ENCODE peak calls at places on chromosomes 12 and 14, in seven cellular contexts. X is trophoblast cell, M is IMR-90, F is H1, T is mesenchymal stem cell, N is H9, Z is neuronal stem cell. Y is an unnamed sample.

GRCh38 chr12:42648061-42648460 is 58.5 kb upstream of the PRICKLE1 start:
- DNase-seq in N (no peak), F (no peak), X (no peak), Z (no peak), M (no peak), T (no peak), Y (no peak)

GRCh38 chr14:59101441-59101840 is 87.0 kb upstream of the DAAM1 start:
- DNase-seq in T (no peak), M (peak), F (no peak), Z (no peak), N (no peak), X (no peak), Y (no peak)

GRCh38 chr12:113818833-113819232 is 147.3 kb downstream of the RBM19 start:
- DNase-seq in M (no peak), N (peak), F (peak), T (peak), X (no peak), Z (peak), Y (peak)

GRCh38 chr14:73491256-73491976 is 683 bp downstream of the RIOX1 start:
- DNase-seq in F (peak), Z (peak), T (peak), X (peak), M (peak), N (peak), Y (peak)

GRCh38 chr14:100532916-100533630 is 54.1 kb downstream of the BEGAIN start:
- DNase-seq in T (no peak), Z (no peak), N (no peak), M (peak), X (no peak), F (no peak), Y (no peak)

GRCh38 chr14:37843969-37844607 is 248.7 kb downstream of the TTC6 start:
- DNase-seq in M (no peak), N (no peak), F (no peak), T (no peak), Z (no peak), X (no peak), Y (no peak)

GRCh38 chr12:18810537-18811253 is 72.8 kb downstream of the CAPZA3 start:
- DNase-seq in Z (no peak), M (no peak), X (no peak), N (no peak), F (no peak), T (no peak), Y (no peak)

GRCh38 chr12:91099373-91099772 is 11.9 kb downstream of the LUM start:
- DNase-seq in X (no peak), T (no peak), Z (no peak), F (no peak), N (no peak), M (no peak), Y (no peak)

GRCh38 chr14:69573205-69573840 is 1.3 kb downstream of the CCDC177 start:
- DNase-seq in X (no peak), N (no peak), M (no peak), F (peak), T (no peak), Z (no peak), Y (no peak)

GRCh38 chr12:96302706-96303310 is 97.4 kb downstream of the CDK17 start:
- DNase-seq in T (no peak), X (no peak), Z (no peak), N (no peak), M (no peak), F (no peak), Y (no peak)

GRCh38 chr12:63298386-63298930 is 147.5 kb upstream of the AVPR1A start:
- DNase-seq in T (peak), Z (no peak), X (no peak), N (no peak), F (no peak), M (no peak), Y (no peak)

GRCh38 chr12:108309674-108310312 is 29.3 kb downstream of the CMKLR1 start:
- DNase-seq in N (no peak), T (no peak), X (no peak), F (no peak), M (no peak), Z (no peak), Y (no peak)

GRCh38 chr14:70955543-70956480 is 48.6 kb downstream of the PCNX1 start:
- DNase-seq in N (no peak), X (no peak), Z (no peak), T (peak), M (peak), F (no peak), Y (peak)

GRCh38 chr14:23432102-23432925 is 3.1 kb downstream of the MYH7 start:
- DNase-seq in T (no peak), F (no peak), Z (no peak), M (no peak), N (no peak), X (no peak), Y (no peak)

GRCh38 chr14:54622189-54622958 is 55.4 kb downstream of the SAMD4A start:
- DNase-seq in Z (no peak), F (no peak), M (no peak), T (no peak), X (no peak), N (no peak), Y (no peak)
- H2AK5ac ChIP-seq in Z (no peak), F (no peak), M (peak), T (peak), X (no peak), N (no peak), Y (no peak)

GRCh38 chr12:111784953-111785352 is 18.2 kb downstream of the ALDH2 start:
- DNase-seq in T (no peak), Z (no peak), F (no peak), M (no peak), X (no peak), N (no peak), Y (no peak)

GRCh38 chr12:111785651-111786050 is 18.9 kb downstream of the ALDH2 start:
- DNase-seq in N (no peak), Z (no peak), M (peak), F (no peak), X (no peak), T (no peak), Y (no peak)

GRCh38 chr12:111791507-111791906 is 24.8 kb downstream of the ALDH2 start:
- DNase-seq in X (no peak), Z (no peak), M (no peak), N (no peak), T (no peak), F (no peak), Y (no peak)

GRCh38 chr12:111789779-111790178 is 23.0 kb downstream of the ALDH2 start:
- DNase-seq in N (no peak), Z (no peak), X (no peak), T (no peak), M (no peak), F (no peak), Y (no peak)

DNA sequence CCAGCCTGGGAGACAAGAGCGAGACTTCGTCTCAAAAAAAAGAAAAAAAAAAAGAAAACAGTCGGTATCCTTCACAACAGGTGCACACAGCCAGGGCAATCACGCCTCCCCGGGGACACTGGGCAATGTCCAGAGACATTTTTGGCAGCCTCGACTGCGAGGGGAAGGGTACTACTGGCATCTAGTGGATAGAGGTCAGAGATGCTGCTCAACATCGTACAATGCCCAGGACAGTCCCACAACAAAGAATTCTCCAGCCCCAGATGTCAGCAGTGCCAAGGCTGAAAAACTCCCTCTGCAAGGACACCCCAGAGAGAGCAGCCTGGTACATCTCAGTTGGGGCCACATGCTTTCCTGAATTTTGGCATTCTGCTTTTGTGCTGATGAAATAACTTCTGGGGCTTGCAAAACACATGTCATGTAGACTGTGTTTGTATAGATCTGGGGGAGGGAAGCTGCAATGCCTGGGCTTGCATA is 21.5 kb downstream of the ALDH2 start:
- DNase-seq in Z (no peak), N (no peak), F (no peak), X (no peak), T (peak), M (peak), Y (no peak)
- H2AK5ac ChIP-seq in Z (no peak), N (no peak), F (no peak), X (no peak), T (no peak), M (peak), Y (no peak)

GRCh38 chr12:105072888-105073488 is 11.3 kb downstream of the ALDH1L2 start:
- DNase-seq in Z (no peak), M (no peak), N (no peak), F (no peak), T (no peak), X (no peak), Y (no peak)
- H2AK5ac ChIP-seq in Z (no peak), M (no peak), N (no peak), F (no peak), T (no peak), X (no peak), Y (no peak)

DNA sequence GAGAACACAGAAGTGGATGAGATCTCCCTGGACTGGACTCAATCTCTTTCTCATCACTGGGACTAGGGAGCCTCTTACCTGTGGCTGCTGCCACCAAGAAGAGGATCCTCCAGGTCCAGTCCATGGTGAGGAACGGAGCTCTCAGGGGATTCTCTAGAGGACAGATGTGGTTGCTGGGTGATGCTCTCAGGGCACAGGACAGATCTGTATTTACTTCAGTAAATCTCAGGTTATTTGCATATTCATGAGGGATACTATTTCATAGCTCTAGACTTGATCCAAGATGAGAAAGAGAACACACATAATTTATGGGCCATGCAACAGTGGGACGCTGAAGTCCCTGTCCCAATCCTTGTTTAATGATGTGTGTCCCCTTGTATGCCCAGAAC is 460.5 kb downstream of the TMEM121 start:
- DNase-seq in X (no peak), Z (no peak), N (no peak), T (no peak), M (no peak), F (no peak), Y (no peak)
- H2AK5ac ChIP-seq in X (no peak), Z (no peak), N (no peak), T (no peak), M (no peak), F (no peak), Y (no peak)

GRCh38 chr12:69553626-69554248 is 31.5 kb upstream of the CCT2 start:
- DNase-seq in X (peak), F (no peak), N (no peak), Z (no peak), M (peak), T (peak), Y (no peak)

GRCh38 chr12:69550951-69551350 is 34.3 kb upstream of the CCT2 start:
- DNase-seq in N (no peak), T (no peak), M (no peak), Z (no peak), X (peak), F (no peak), Y (no peak)

GRCh38 chr12:69555461-69555860 is 29.8 kb upstream of the CCT2 start:
- DNase-seq in N (no peak), T (peak), F (no peak), M (peak), X (peak), Z (no peak), Y (no peak)

GRCh38 chr12:69556383-69556782 is 28.9 kb upstream of the CCT2 start:
- DNase-seq in Z (no peak), F (no peak), N (no peak), M (no peak), X (no peak), T (no peak), Y (no peak)
- H2AK5ac ChIP-seq in Z (no peak), F (no peak), N (no peak), M (peak), X (no peak), T (no peak), Y (no peak)

DNA sequence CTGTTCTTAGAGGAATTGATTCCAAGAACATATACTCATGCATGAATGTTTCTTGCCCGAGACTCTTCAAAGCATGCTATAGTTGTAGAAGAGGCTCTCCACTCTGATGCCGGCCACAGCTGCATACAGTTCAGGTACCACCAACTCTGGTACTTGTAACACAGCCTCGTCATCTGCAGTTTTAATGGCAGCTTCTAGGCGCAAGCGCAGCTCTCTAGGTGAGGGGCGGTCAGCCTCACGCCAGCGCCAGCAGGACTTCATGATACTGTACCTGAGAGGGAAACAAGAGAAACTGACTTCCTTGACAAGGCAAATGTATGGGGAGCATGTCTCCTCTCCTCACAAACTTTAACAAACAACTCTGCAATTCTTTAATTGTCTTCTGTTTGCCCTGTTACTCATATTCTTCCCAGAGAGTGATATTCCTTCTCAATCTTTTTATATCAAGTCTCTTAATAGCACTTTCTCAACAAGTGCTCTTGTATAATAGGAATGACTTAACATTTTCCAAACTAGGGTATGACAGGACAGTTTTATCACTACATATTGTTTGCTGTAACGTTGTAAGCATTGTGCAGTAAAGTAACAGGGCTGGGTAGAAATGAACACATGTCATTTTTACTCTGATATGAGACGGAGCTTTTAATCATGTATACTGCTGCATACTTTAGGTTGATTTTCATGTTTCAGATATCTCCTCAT is 6.8 kb upstream of the MAGOHB start:
- DNase-seq in T (no peak), F (no peak), N (no peak), Z (no peak), X (no peak), M (no peak), Y (no peak)
- H2AK5ac ChIP-seq in T (no peak), F (no peak), N (no peak), Z (no peak), X (no peak), M (peak), Y (no peak)

DNA sequence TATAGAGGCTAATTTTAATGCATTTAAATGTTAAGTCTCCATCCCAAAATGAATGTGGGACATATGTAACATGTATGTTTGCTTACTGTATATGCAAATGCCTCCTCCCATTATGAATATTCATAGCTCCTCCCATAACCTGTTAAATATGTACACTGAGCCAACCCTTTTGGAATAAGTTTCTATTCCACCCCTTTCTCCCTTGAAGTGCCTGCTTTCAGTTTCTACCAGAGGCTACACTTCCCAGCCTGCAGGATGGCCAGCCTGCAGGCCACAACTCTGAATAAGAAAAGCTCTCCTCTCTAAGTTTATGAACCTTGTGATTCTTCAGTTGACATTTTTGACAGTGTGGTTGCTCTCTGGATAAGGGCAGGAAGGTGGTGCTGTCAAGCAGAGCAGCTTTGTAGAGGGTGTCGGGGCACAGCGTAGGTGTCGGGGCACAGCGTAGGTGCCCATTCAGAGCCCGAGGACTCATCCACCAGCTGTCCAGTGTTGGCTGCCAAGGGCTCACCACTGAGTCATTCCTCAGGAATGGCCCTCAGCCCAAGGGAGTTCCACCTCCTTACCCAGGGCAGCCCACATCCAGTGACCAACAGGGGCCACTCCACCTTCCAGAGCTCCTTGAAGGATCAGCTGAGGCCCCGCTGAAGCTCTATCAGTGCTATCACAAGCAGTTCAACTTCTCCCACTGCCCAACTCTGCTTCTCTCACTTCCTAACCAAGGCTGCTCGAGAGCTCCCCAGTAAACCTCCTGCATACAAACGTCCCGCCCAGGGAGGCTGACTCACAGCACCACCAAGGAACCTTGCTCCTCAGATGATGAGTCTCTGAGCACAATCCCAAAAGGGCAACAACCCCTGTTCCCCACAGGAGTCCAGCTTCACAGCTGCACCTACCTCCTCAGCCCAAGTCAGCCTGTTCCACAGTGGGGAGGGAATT is 31.4 kb downstream of the VWF start:
- DNase-seq in N (no peak), Z (no peak), F (no peak), M (peak), T (peak), X (peak), Y (peak)
- H2AK5ac ChIP-seq in N (no peak), Z (peak), F (peak), M (peak), T (no peak), X (peak), Y (no peak)

DNA sequence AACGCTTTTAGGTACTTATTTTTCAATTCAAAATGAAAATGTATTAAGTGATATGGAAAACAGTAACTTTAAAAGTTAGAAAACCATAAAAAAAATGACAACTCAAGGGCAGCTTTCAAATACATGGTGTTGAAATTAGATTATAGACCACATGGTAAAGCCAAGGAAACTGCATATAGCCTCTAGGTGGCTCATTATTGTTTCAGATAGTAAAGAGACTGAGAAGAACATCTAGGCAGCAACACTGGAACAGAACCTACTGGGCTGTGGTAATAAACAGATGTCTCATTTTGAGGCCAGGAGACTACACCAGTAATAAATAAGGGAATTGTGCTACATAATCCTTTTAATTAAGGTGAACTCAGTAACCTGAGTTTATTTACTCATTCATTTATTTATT is 13.0 kb downstream of the FBXO33 start:
- DNase-seq in T (no peak), N (no peak), X (no peak), Z (no peak), M (no peak), F (no peak), Y (no peak)
- H2AK5ac ChIP-seq in T (no peak), N (no peak), X (no peak), Z (no peak), M (no peak), F (no peak), Y (no peak)

GRCh38 chr14:106733771-106734170 is 1207.4 kb downstream of the TMEM121 start:
- DNase-seq in X (no peak), T (no peak), M (no peak), N (no peak), F (no peak), Z (no peak), Y (no peak)
- H2AK5ac ChIP-seq in X (no peak), T (no peak), M (no peak), N (no peak), F (no peak), Z (no peak), Y (no peak)